ENCODE peak calls at places on chromosomes 6 and 20, in four cellular contexts. X is psoas muscle, D is body of pancreas, P is WTC11. L is an unnamed sample.

GRCh38 chr6:154039231-154039842 is at the start of gene OPRM1:
- DNase-seq in X (peak; percentile 27), D (peak; percentile 41), P (peak; percentile 93), L (peak; percentile 15)

GRCh38 chr6:136524339-136524935 is 25.8 kb downstream of the MAP7 start:
- DNase-seq in X (no peak), D (no peak), P (no peak), L (no peak)

GRCh38 chr6:32439708-32440214 is at the start of gene HLA-DRA:
- DNase-seq in X (no peak), D (peak; percentile 53), P (no peak), L (peak; percentile 64)

GRCh38 chr6:134477991-134478635 is 160.2 kb upstream of the SGK1 start:
- DNase-seq in X (no peak), D (no peak), P (no peak), L (no peak)

GRCh38 chr6:1624848-1625341 is 15.2 kb downstream of the FOXC1 start:
- DNase-seq in X (peak; percentile 58), D (no peak), P (no peak), L (no peak)

GRCh38 chr6:113428702-113429101 is 428.4 kb upstream of the MARCKS start:
- DNase-seq in X (no peak), D (no peak), P (no peak), L (no peak)

GRCh38 chr6:150189176-150189575 is 46.3 kb downstream of the PPP1R14C start:
- DNase-seq in X (no peak), D (no peak), P (no peak), L (no peak)

GRCh38 chr20:39269031-39269461 is 306.9 kb downstream of the DHX35 start:
- DNase-seq in X (peak; percentile 74), D (peak; percentile 39), P (peak; percentile 85), L (peak; percentile 32)

GRCh38 chr6:79436232-79436631 is 101.0 kb downstream of the LCA5 start:
- DNase-seq in X (no peak), D (no peak), P (no peak), L (peak; percentile 41)

GRCh38 chr6:167108278-167108677 is 14.6 kb upstream of the CCR6 start:
- DNase-seq in X (no peak), D (no peak), P (no peak), L (no peak)

GRCh38 chr20:41392871-41393704 is 26.5 kb upstream of the EMILIN3 start:
- DNase-seq in X (peak; percentile 77), D (peak; percentile 58), P (no peak), L (peak; percentile 7)

GRCh38 chr6:3438190-3439167 is 18.4 kb downstream of the SLC22A23 start:
- DNase-seq in X (peak; percentile 78), D (no peak), P (no peak), L (peak; percentile 77)

GRCh38 chr6:17470209-17470952 is 77.0 kb downstream of the CAP2 start:
- DNase-seq in X (no peak), D (no peak), P (no peak), L (peak; percentile 39)

GRCh38 chr6:78533426-78533825 is 333.9 kb upstream of the IRAK1BP1 start:
- DNase-seq in X (no peak), D (no peak), P (no peak), L (peak; percentile 11)

GRCh38 chr6:137736048-137736846 is 130.8 kb upstream of the TNFAIP3 start:
- DNase-seq in X (no peak), D (no peak), P (no peak), L (no peak)

GRCh38 chr20:63980317-63980805 is 571 bp upstream of the PRPF6 start:
- DNase-seq in X (no peak), D (no peak), P (no peak), L (peak; percentile 53)

GRCh38 chr6:162251257-162251656 is 476.3 kb downstream of the PRKN start:
- DNase-seq in X (no peak), D (no peak), P (peak; percentile 26), L (peak; percentile 20)

GRCh38 chr20:48292806-48293205 is 507.5 kb upstream of the SULF2 start:
- DNase-seq in X (no peak), D (no peak), P (peak; percentile 19), L (peak; percentile 45)

GRCh38 chr20:48294942-48295341 is 509.7 kb upstream of the SULF2 start:
- DNase-seq in X (no peak), D (no peak), P (no peak), L (no peak)

GRCh38 chr20:48295966-48296421 is 510.7 kb upstream of the SULF2 start:
- DNase-seq in X (no peak), D (no peak), P (no peak), L (no peak)

GRCh38 chr20:48294196-48294595 is 508.9 kb upstream of the SULF2 start:
- DNase-seq in X (no peak), D (no peak), P (no peak), L (peak; percentile 81)

GRCh38 chr20:48295445-48295903 is 510.2 kb upstream of the SULF2 start:
- DNase-seq in X (no peak), D (peak; percentile 49), P (no peak), L (peak; percentile 81)
- TF ChIP-seq CTCF in X (no peak), D (peak; percentile 23), P (no peak), L (peak; percentile 57)

GRCh38 chr20:48722002-48722731 is 105.6 kb downstream of the PREX1 start:
- DNase-seq in X (no peak), D (peak; percentile 62), P (no peak), L (peak; percentile 16)

GRCh38 chr20:48722737-48723191 is 105.0 kb downstream of the PREX1 start:
- DNase-seq in X (no peak), D (peak; percentile 69), P (no peak), L (peak; percentile 2)

GRCh38 chr20:48725589-48725991 is 102.2 kb downstream of the PREX1 start:
- DNase-seq in X (no peak), D (no peak), P (no peak), L (peak; percentile 1)

GRCh38 chr20:48724891-48725588 is 102.8 kb downstream of the PREX1 start:
- DNase-seq in X (no peak), D (no peak), P (no peak), L (no peak)

DNA sequence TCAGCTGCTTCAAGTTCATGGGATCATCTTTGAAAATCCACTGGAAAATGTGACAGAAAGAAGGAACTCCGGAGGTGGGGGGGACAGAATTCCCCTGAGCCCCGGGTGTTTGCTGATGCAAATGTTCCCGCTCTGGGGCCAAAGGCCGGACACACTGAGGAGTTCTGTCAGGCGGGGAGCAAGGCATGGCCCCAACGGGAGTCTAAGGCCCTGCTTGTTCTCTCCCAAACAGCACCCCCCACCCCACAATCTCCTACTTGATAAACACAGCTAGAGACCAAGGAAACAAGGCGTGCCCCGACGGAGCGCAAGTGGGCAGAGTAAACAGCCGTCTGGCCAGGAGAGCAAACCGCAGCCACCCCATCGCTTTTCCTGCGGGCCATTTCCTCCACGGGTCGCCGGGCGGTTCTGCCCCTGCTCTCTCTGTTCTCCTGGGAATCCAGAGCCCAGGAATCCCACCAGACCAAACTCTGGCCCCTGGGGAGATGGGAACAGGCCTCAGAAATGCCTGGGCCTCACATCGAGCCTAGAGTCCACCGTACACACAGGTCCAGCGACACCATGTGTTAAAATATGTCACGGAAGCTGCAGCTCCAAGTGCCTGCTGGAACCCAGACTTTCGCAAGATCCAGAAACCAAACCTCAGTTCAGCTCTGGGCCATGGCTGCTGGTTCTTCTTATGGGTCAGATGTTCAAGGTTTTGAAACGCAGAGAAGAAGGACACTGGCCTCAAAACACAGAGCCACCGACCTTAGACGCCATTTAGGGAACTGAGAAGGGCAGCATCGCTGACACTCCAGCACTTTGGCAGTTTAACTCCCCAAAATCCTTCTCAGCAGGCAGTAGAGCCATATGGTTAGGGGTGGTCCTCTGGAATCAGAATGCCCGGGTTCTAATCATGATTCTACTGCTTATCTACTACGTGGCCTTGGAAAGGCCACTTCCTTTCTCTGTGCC is 104.2 kb downstream of the PREX1 start:
- DNase-seq in X (peak; percentile 67), D (peak; percentile 66), P (no peak), L (no peak)
- TF ChIP-seq CTCF in X (no peak), D (no peak), P (no peak), L (no peak)

GRCh38 chr6:41014780-41015179 is 24.2 kb downstream of the UNC5CL start:
- DNase-seq in X (no peak), D (no peak), P (no peak), L (no peak)
- TF ChIP-seq CTCF in X (no peak), D (no peak), P (no peak), L (no peak)

DNA sequence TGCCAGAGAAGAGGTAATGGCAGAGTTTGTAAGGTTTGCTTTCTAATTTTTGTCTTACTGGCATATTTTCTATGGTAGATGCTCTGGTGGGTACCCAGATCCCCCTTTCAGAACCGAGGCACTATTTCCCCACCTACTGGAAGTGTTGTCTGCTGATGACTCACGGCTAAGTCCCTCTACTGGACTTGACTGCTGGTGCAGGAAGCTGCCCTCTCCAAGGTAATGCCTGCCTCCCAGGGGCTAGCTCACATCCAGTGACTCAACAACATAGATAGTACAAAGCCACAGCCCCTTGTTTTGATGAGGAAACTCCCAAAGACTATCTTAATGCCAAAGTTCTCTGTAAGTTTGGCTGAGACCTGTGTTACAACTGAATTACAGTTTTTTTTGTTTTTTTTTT is 285.4 kb upstream of the FLRT3 start:
- DNase-seq in X (no peak), D (no peak), P (peak; percentile 27), L (peak; percentile 87)
- TF ChIP-seq CTCF in X (no peak), D (no peak), P (no peak), L (peak; percentile 24)

GRCh38 chr6:43853066-43853650 is 83.1 kb downstream of the VEGFA start:
- DNase-seq in X (no peak), D (no peak), P (no peak), L (no peak)

GRCh38 chr6:43858161-43859153 is 88.4 kb downstream of the VEGFA start:
- DNase-seq in X (peak; percentile 47), D (no peak), P (no peak), L (no peak)

GRCh38 chr6:43859213-43859612 is 89.2 kb downstream of the VEGFA start:
- DNase-seq in X (peak; percentile 8), D (no peak), P (no peak), L (no peak)

GRCh38 chr6:43855247-43855646 is 85.2 kb downstream of the VEGFA start:
- DNase-seq in X (no peak), D (no peak), P (no peak), L (no peak)

DNA sequence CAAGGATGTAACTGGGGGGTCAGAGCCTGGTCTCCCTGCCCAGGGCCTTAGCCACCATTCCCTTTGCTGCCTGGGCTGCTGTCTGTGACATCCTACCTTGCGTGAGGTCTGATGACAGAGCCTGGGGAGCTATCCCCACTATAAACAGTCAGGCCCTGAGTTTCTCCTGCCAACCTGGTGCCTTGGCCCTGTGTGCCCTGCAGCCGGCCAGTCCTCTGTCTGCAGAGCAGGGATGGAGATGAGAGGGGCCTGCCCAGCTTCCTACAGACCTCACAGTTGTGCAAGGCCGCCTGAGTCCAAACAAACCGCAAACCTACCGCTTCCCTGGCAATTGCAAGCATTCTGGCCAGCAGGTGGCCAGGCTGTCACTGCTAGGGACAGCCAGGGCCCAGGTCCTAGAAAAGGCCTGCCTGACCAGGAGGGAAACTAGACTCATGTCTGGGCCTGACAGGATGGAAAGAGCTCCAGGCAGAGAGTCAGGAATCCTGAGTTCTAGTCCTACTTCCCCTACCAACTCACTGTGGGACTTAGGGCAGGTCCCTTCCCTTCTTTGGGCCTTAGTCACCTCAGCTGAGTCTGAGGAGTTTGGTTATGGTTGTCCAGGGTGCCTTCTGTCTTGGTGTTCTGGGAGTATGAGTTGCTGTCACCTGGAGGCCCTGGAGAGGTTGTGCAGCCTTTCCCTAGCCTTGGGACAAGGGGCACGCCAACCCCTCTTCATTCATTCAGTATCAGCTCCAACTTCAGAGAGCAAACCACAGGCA is 86.2 kb downstream of the VEGFA start:
- DNase-seq in X (peak; percentile 72), D (peak; percentile 79), P (peak; percentile 36), L (peak; percentile 60)
- TF ChIP-seq CTCF in X (peak; percentile 53), D (peak; percentile 78), P (no peak), L (peak; percentile 18)

DNA sequence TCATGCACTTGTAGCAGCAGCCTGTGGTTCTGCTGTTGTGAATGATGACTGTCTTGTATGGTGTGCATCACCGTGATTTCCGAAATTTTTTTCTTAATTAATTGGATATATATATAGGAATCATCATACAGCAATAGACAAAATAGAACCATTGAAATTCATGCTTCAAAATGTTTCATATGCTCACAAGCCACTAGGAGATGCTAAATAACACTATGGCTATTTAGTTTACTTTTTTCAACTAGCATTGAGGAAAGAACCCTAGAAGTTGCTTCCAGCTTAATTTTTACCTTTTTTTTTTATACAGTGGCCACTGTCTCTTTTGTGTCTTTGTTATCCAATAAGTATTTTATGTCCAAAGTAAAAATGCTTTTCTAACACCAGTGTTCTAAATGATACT is 485.4 kb downstream of the CDKAL1 start:
- DNase-seq in X (no peak), D (no peak), P (no peak), L (no peak)
- TF ChIP-seq CTCF in X (no peak), D (peak; percentile 23), P (no peak), L (peak; percentile 36)